ENCODE peak calls at places on chromosomes 16 and 17, in nine cellular contexts. X is amygdala, W is HT-29, E is LoVo, F is hypothalamus, C is neural crest cell, B is NT2/D1, O is dermis blood vessel endothelial cell, Z is cardiac muscle cell. G is an unnamed sample.

GRCh38 chr16:51355195-51355594 is 204.1 kb upstream of the SALL1 start:
- DNase-seq in X (no peak), W (no peak), E (no peak), F (no peak), C (no peak), B (no peak), O (no peak), Z (no peak), G (no peak)

GRCh38 chr17:68682913-68683312 is 81.7 kb upstream of the FAM20A start:
- DNase-seq in X (no peak), W (no peak), E (no peak), F (no peak), C (no peak), B (no peak), O (no peak), Z (no peak), G (no peak)

GRCh38 chr16:69110406-69110805 is 5.0 kb downstream of the HAS3 start:
- DNase-seq in X (no peak), W (no peak), E (no peak), F (no peak), C (no peak), B (no peak), O (no peak), Z (no peak), G (no peak)

GRCh38 chr16:57794849-57795430 is 7.4 kb downstream of the KIFC3 start:
- DNase-seq in X (no peak), W (no peak), E (no peak), F (no peak), C (no peak), B (no peak), O (no peak), Z (no peak), G (no peak)

GRCh38 chr16:71674229-71674628 is 48.2 kb downstream of the MARVELD3 start:
- DNase-seq in X (no peak), W (no peak), E (no peak), F (no peak), C (no peak), B (no peak), O (no peak), Z (no peak), G (no peak)

GRCh38 chr17:27376637-27377547 is 79.4 kb upstream of the KSR1 start:
- DNase-seq in X (no peak), W (peak; percentile 18), E (peak; percentile 76), F (no peak), C (no peak), B (no peak), O (peak; percentile 52), Z (no peak), G (no peak)

GRCh38 chr16:32116080-32116479 is 137.0 kb upstream of the TP53TG3D start:
- DNase-seq in X (no peak), W (no peak), E (no peak), F (no peak), C (no peak), B (no peak), O (no peak), Z (no peak), G (no peak)

GRCh38 chr17:27520571-27521185 is 64.4 kb downstream of the KSR1 start:
- DNase-seq in X (peak; percentile 68), W (no peak), E (no peak), F (peak; percentile 74), C (peak; percentile 45), B (no peak), O (peak; percentile 15), Z (no peak), G (no peak)

GRCh38 chr17:75995385-75995925 is 5.2 kb upstream of the CDK3 start:
- DNase-seq in X (no peak), W (no peak), E (no peak), F (no peak), C (no peak), B (no peak), O (no peak), Z (no peak), G (no peak)

GRCh38 chr16:47463771-47464624 is 2.9 kb downstream of the PHKB start:
- DNase-seq in X (no peak), W (no peak), E (no peak), F (no peak), C (no peak), B (no peak), O (peak; percentile 23), Z (no peak), G (no peak)

GRCh38 chr16:85235988-85236831 is 123.9 kb upstream of the CIBAR2 start:
- DNase-seq in X (no peak), W (no peak), E (no peak), F (no peak), C (no peak), B (no peak), O (peak; percentile 53), Z (no peak), G (no peak)

GRCh38 chr16:13969711-13970110 is 49.8 kb downstream of the ERCC4 start:
- DNase-seq in X (no peak), W (no peak), E (no peak), F (no peak), C (no peak), B (no peak), O (no peak), Z (no peak), G (no peak)